ENCODE peak calls at places on chromosomes 4 and X, in seven cellular contexts. One of them, this sample, is unnamed.

GRCh38 chrX:13898084-13898483 is 81.2 kb upstream of the GPM6B start:
- DNase-seq in adrenal gland: peak; percentile 7
- DNase-seq in testis: peak; percentile 48
- DNase-seq in spleen: no peak
- DNase-seq in ovary: no peak
- DNase-seq in tibial nerve: peak; percentile 17
- DNase-seq in stomach: no peak
- DNase-seq in this sample: no peak

GRCh38 chr4:137125011-137125410 is 407.3 kb downstream of the PCDH18 start:
- DNase-seq in adrenal gland: peak; percentile 13
- DNase-seq in testis: no peak
- DNase-seq in spleen: no peak
- DNase-seq in ovary: no peak
- DNase-seq in tibial nerve: no peak
- DNase-seq in stomach: no peak
- DNase-seq in this sample: no peak

GRCh38 chr4:177005801-177006230 is 213.1 kb upstream of the VEGFC start:
- DNase-seq in adrenal gland: no peak
- DNase-seq in testis: no peak
- DNase-seq in spleen: no peak
- DNase-seq in ovary: no peak
- DNase-seq in tibial nerve: no peak
- DNase-seq in stomach: no peak
- DNase-seq in this sample: no peak

GRCh38 chr4:95165926-95166524 is 382.7 kb downstream of the UNC5C start:
- DNase-seq in adrenal gland: peak; percentile 60
- DNase-seq in testis: peak; percentile 49
- DNase-seq in spleen: no peak
- DNase-seq in ovary: no peak
- DNase-seq in tibial nerve: peak; percentile 29
- DNase-seq in stomach: no peak
- DNase-seq in this sample: no peak

GRCh38 chr4:123037809-123038208 is 115.4 kb upstream of the NUDT6 start:
- DNase-seq in adrenal gland: no peak
- DNase-seq in testis: no peak
- DNase-seq in spleen: no peak
- DNase-seq in ovary: no peak
- DNase-seq in tibial nerve: no peak
- DNase-seq in stomach: no peak
- DNase-seq in this sample: no peak

GRCh38 chr4:23023121-23023520 is 330.4 kb downstream of the GBA3 start:
- DNase-seq in adrenal gland: no peak
- DNase-seq in testis: no peak
- DNase-seq in spleen: no peak
- DNase-seq in ovary: no peak
- DNase-seq in tibial nerve: no peak
- DNase-seq in stomach: no peak
- DNase-seq in this sample: no peak

GRCh38 chr4:81665050-81665449 is 193.3 kb upstream of the RASGEF1B start:
- DNase-seq in adrenal gland: no peak
- DNase-seq in testis: no peak
- DNase-seq in spleen: no peak
- DNase-seq in ovary: no peak
- DNase-seq in tibial nerve: no peak
- DNase-seq in stomach: no peak
- DNase-seq in this sample: no peak

GRCh38 chrX:54066841-54067240 is 22.6 kb upstream of the PHF8 start:
- DNase-seq in adrenal gland: no peak
- DNase-seq in testis: no peak
- DNase-seq in spleen: no peak
- DNase-seq in ovary: no peak
- DNase-seq in tibial nerve: no peak
- DNase-seq in stomach: no peak
- DNase-seq in this sample: no peak

GRCh38 chr4:126850286-126850685 is 782.5 kb upstream of the INTU start:
- DNase-seq in adrenal gland: no peak
- DNase-seq in testis: no peak
- DNase-seq in spleen: no peak
- DNase-seq in ovary: no peak
- DNase-seq in tibial nerve: no peak
- DNase-seq in stomach: no peak
- DNase-seq in this sample: no peak

DNA sequence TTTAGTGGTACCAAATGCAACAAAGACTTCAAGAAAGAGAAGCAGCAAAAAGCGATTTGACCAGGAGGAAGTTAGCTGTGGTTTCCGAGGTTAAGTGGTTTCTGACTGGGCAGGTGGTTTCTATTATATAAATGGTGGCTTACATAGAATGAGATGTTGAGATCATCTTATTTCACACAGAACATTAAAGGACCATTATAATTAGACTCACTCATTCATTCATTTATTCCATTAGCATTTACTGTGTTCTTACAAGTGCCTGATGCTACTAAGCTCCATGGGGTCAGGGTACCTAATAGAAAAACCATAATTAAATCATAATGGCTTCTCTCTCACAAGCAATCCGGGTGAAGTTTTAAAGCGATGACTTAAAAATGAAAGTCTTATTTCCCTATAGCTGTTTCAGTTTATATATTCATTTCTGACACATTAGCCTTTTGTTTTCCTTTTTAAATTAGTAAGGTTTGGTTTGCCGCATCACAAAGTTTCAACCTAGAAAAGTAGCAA is 10.6 kb downstream of the TSPAN6 start:
- DNase-seq in adrenal gland: no peak
- DNase-seq in testis: no peak
- DNase-seq in spleen: no peak
- DNase-seq in ovary: no peak
- DNase-seq in tibial nerve: no peak
- DNase-seq in stomach: no peak
- DNase-seq in this sample: no peak
- TF ChIP-seq POLR2A in adrenal gland: no peak
- TF ChIP-seq POLR2A in testis: no peak
- TF ChIP-seq POLR2A in spleen: no peak
- TF ChIP-seq POLR2A in ovary: no peak
- TF ChIP-seq POLR2A in tibial nerve: no peak
- TF ChIP-seq POLR2A in stomach: no peak
- TF ChIP-seq POLR2A in this sample: no peak

DNA sequence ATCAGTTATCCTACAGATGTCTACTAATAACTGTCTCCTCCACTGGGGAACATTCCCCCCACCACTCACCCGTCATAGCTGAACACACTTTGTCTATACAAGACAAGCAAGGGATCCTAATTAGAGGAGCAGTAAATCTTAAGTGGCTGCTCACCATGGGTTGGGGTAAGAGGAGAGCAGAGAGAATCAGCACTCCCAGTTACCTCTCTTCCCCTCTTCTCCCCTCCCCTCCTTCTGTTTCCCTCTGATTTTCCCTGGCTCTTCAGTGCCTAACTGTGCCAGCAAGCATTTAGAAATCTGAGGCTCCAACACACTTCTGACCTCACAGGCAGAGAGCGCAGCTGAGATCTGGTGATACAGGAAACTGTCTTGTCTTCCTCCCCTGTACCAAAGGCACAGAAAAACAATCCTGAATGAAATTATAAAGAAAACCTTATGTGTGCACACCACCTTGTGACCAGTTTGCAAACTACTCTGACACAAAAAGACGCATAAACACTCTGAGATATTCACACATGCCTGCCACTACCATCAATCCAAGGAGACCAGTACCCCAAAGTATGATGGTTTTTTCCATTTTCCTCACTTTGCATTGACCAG is 82.5 kb upstream of the SMIM10 start:
- DNase-seq in adrenal gland: peak; percentile 47
- DNase-seq in testis: peak; percentile 29
- DNase-seq in spleen: no peak
- DNase-seq in ovary: no peak
- DNase-seq in tibial nerve: no peak
- DNase-seq in stomach: no peak
- DNase-seq in this sample: no peak
- TF ChIP-seq CTCF in adrenal gland: peak; percentile 34
- TF ChIP-seq CTCF in testis: peak; percentile 9
- TF ChIP-seq CTCF in spleen: no peak
- TF ChIP-seq CTCF in ovary: no peak
- TF ChIP-seq CTCF in tibial nerve: no peak
- TF ChIP-seq CTCF in stomach: no peak
- TF ChIP-seq CTCF in this sample: no peak

DNA sequence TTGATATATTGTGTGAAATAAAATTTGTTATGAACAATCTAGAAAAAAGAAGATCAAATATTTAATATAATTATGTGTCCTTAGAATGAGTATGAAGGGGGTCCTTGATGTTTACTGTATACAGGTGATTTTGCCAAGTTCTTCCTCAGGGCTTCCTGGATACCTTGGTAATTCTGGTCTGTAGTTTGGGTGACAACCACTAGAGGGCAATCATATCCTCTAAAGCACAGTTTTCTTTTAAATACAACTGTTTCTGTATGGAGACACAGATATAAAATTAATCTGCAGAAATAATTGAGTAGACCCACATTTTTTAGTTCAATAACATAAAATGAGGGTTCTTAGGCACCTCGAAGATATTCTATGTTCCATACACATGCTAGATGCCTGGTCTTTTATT is 157.7 kb downstream of the SPANXN1 start:
- DNase-seq in adrenal gland: peak; percentile 20
- DNase-seq in testis: peak; percentile 40
- DNase-seq in spleen: no peak
- DNase-seq in ovary: no peak
- DNase-seq in tibial nerve: peak; percentile 43
- DNase-seq in stomach: no peak
- DNase-seq in this sample: no peak
- H3K9me3 ChIP-seq in adrenal gland: no peaks in the 10 kb centered on the region
- H3K9me3 ChIP-seq in testis: no peaks in the 10 kb centered on the region
- H3K9me3 ChIP-seq in spleen: no peaks in the 10 kb centered on the region
- H3K9me3 ChIP-seq in ovary: no peaks in the 10 kb centered on the region
- H3K9me3 ChIP-seq in tibial nerve: no peaks in the 10 kb centered on the region
- H3K9me3 ChIP-seq in stomach: no peaks in the 10 kb centered on the region
- H3K9me3 ChIP-seq in this sample: no peaks in the 10 kb centered on the region

DNA sequence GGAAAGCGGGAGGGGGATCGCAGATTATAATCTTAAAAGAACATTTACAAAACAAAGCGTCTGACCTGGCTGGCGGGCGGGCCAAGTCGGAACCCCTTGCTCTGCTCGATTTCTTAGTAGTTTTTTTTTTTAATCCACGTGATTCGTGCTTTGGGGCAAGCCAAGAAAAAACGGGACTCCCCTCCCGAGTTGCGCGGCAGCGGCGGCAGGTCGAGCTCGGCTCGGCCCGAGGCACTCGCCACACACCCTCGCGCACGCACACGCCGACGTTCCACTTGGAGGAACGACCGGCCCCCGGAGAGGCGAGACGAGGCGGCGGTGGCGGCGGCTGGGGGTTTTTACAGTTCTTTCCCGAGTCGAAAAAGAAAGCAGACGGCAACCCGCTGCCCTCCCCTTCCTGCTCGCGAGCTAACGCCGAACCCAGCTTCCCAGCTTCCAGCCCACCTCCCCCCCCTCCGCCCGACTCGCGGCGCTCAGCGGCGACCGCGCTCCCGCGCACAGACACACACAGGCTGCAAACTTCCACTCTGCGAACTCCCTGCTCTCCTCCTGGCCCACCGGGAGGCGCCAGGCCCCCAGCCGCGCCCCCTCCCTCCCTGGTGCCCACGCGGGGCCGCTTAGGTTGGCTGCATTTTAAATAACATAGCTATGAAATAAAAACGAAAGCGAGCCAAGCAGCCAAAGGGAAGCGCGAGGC is 1.2 kb downstream of the BCOR start:
- DNase-seq in adrenal gland: peak; percentile 59
- DNase-seq in testis: peak; percentile 37
- DNase-seq in spleen: peak; percentile 89
- DNase-seq in ovary: peak; percentile 38
- DNase-seq in tibial nerve: no peak
- DNase-seq in stomach: no peak
- DNase-seq in this sample: peak; percentile 76
- TF ChIP-seq POLR2A in adrenal gland: peak; percentile 48
- TF ChIP-seq POLR2A in testis: no peak
- TF ChIP-seq POLR2A in spleen: no peak
- TF ChIP-seq POLR2A in ovary: no peak
- TF ChIP-seq POLR2A in tibial nerve: no peak
- TF ChIP-seq POLR2A in stomach: no peak
- TF ChIP-seq POLR2A in this sample: no peak

GRCh38 chr4:6815029-6815836 is 32.7 kb downstream of the KIAA0232 start:
- DNase-seq in adrenal gland: no peak
- DNase-seq in testis: no peak
- DNase-seq in spleen: no peak
- DNase-seq in ovary: no peak
- DNase-seq in tibial nerve: no peak
- DNase-seq in stomach: no peak
- DNase-seq in this sample: no peak

GRCh38 chr4:6806924-6807676 is 24.6 kb downstream of the KIAA0232 start:
- DNase-seq in adrenal gland: no peak
- DNase-seq in testis: no peak
- DNase-seq in spleen: no peak
- DNase-seq in ovary: no peak
- DNase-seq in tibial nerve: no peak
- DNase-seq in stomach: no peak
- DNase-seq in this sample: no peak

GRCh38 chr4:6813725-6814124 is 31.2 kb downstream of the KIAA0232 start:
- DNase-seq in adrenal gland: no peak
- DNase-seq in testis: no peak
- DNase-seq in spleen: no peak
- DNase-seq in ovary: no peak
- DNase-seq in tibial nerve: no peak
- DNase-seq in stomach: no peak
- DNase-seq in this sample: no peak

GRCh38 chr4:6808259-6808658 is 25.7 kb downstream of the KIAA0232 start:
- DNase-seq in adrenal gland: no peak
- DNase-seq in testis: no peak
- DNase-seq in spleen: no peak
- DNase-seq in ovary: no peak
- DNase-seq in tibial nerve: no peak
- DNase-seq in stomach: no peak
- DNase-seq in this sample: no peak

DNA sequence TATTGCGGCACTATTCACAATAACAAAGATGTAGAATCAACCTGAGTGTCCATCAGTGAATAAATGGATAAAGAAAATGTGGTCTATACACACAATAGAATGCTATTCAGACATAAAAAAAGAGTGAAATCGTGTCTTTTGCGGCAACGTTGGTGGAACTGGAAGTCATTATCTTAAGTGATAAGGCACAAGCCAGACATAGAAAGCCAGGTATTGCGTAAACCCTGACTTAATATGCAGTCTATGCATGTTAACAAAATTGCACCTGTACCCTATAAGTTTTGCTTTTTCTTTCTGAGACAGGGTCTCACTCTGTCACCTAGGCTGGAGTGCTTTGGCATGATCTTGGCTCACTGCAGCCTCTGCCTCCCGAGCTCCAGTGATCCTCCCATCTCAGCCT is 28.6 kb downstream of the KIAA0232 start:
- DNase-seq in adrenal gland: no peak
- DNase-seq in testis: no peak
- DNase-seq in spleen: no peak
- DNase-seq in ovary: no peak
- DNase-seq in tibial nerve: no peak
- DNase-seq in stomach: no peak
- DNase-seq in this sample: no peak
- TF ChIP-seq CTCF in adrenal gland: no peak
- TF ChIP-seq CTCF in testis: no peak
- TF ChIP-seq CTCF in spleen: no peak
- TF ChIP-seq CTCF in ovary: no peak
- TF ChIP-seq CTCF in tibial nerve: no peak
- TF ChIP-seq CTCF in stomach: no peak
- TF ChIP-seq CTCF in this sample: no peak